ENCODE peak calls at places on chromosomes 5 and 9, in four cellular contexts. Y, Z, P and W are unnamed samples.
A peak's percentile ranks its signal among the peaks of the same experiment; 100 is the strongest.

GRCh38 chr9:33221568-33221884 is 18.4 kb upstream of the SPINK4 start:
- DNase-seq in Y (no peak), Z (no peak), P (no peak), W (no peak)

GRCh38 chr5:119339965-119340364 is 15.9 kb upstream of the TNFAIP8 start:
- DNase-seq in Y (no peak), Z (no peak), P (no peak), W (no peak)

GRCh38 chr5:168295574-168296201 is 4.2 kb downstream of the WWC1 start:
- DNase-seq in Y (peak; percentile 97), Z (no peak), P (no peak), W (no peak)

GRCh38 chr5:127206320-127207113 is 84.1 kb upstream of the MEGF10 start:
- DNase-seq in Y (peak; percentile 63), Z (no peak), P (no peak), W (no peak)

GRCh38 chr5:31385774-31386537 is 145.9 kb downstream of the DROSHA start:
- DNase-seq in Y (no peak), Z (no peak), P (no peak), W (no peak)

GRCh38 chr9:88933607-88934379 is 57.5 kb upstream of the S1PR3 start:
- DNase-seq in Y (no peak), Z (no peak), P (no peak), W (no peak)

GRCh38 chr9:20356392-20357206 is 265.7 kb downstream of the MLLT3 start:
- DNase-seq in Y (peak; percentile 66), Z (peak; percentile 81), P (peak; percentile 82), W (peak; percentile 34)

GRCh38 chr5:151257731-151258715 is 5.0 kb downstream of the GM2A start:
- DNase-seq in Y (no peak), Z (no peak), P (no peak), W (no peak)

GRCh38 chr9:81132318-81132717 is 557.0 kb downstream of the TLE1 start:
- DNase-seq in Y (peak; percentile 44), Z (no peak), P (no peak), W (no peak)

GRCh38 chr5:136374003-136374402 is 8.7 kb upstream of the TRPC7 start:
- DNase-seq in Y (no peak), Z (no peak), P (no peak), W (no peak)

GRCh38 chr5:135953850-135954249 is 933 bp downstream of the LECT2 start:
- DNase-seq in Y (no peak), Z (no peak), P (no peak), W (no peak)

GRCh38 chr5:96528262-96528661 is 95.2 kb upstream of the PCSK1 start:
- DNase-seq in Y (no peak), Z (no peak), P (no peak), W (no peak)

GRCh38 chr9:115170674-115171073 is 52.7 kb upstream of the TNC start:
- DNase-seq in Y (peak; percentile 49), Z (no peak), P (no peak), W (no peak)

DNA sequence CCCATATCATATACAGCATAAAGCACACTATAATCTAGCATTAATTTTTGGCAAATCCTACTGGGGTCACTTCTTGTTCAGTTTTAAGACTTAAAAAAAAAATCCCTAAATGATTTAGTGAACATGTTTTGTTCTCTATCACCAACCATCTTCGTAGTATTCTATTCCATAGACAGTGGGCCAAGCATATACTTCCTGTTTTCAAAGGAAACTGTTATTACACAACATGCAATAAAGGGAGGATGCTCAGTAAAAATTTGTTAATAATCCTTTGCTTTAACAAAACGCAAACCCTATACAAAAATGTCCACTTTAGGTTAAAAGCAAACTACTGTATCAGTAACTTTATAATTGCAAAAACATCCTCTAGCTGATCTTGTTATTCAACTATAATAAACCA is 13.0 kb downstream of the CCNH start:
- DNase-seq in Y (no peak), Z (no peak), P (no peak), W (no peak)
- H3K4me1 ChIP-seq in Y (peaks cover 14% of the 10 kb centered on the region), Z (no peaks in the 10 kb centered on the region), P (no peaks in the 10 kb centered on the region), W (peaks cover 19% of the 10 kb centered on the region)

GRCh38 chr5:112958774-112959088 is 17.9 kb upstream of the DCP2 start:
- DNase-seq in Y (no peak), Z (no peak), P (no peak), W (no peak)

GRCh38 chr5:112957409-112957808 is 19.2 kb upstream of the DCP2 start:
- DNase-seq in Y (no peak), Z (no peak), P (no peak), W (no peak)

GRCh38 chr5:112960861-112961504 is 15.6 kb upstream of the DCP2 start:
- DNase-seq in Y (no peak), Z (no peak), P (no peak), W (no peak)

GRCh38 chr5:112957970-112958773 is 18.4 kb upstream of the DCP2 start:
- DNase-seq in Y (peak; percentile 97), Z (peak; percentile 77), P (peak; percentile 85), W (no peak)

DNA sequence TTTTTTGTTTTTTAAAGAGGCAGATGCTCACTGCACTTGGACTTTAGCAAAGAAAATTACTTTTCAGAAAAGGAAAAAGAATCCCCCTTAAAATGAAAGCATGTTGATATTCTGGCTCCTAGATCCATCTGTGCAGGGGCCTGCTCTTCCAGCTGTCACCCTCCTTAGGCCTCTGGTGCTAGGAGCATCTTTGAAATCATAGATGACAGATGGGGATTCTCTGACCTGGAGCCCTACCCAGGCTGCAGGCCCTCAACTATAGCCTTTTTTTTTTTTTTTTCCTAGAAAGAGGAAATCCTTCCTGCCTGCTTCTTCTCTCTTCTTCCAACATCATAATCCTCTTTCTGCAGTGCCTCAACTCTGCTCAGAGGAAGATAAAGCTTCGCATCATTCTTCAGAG is 16.3 kb upstream of the DCP2 start:
- DNase-seq in Y (no peak), Z (no peak), P (no peak), W (no peak)
- H3K4me1 ChIP-seq in Y (peaks cover 51% of the 10 kb centered on the region), Z (peaks cover 21% of the 10 kb centered on the region), P (peaks cover 39% of the 10 kb centered on the region), W (peaks cover 22% of the 10 kb centered on the region)

DNA sequence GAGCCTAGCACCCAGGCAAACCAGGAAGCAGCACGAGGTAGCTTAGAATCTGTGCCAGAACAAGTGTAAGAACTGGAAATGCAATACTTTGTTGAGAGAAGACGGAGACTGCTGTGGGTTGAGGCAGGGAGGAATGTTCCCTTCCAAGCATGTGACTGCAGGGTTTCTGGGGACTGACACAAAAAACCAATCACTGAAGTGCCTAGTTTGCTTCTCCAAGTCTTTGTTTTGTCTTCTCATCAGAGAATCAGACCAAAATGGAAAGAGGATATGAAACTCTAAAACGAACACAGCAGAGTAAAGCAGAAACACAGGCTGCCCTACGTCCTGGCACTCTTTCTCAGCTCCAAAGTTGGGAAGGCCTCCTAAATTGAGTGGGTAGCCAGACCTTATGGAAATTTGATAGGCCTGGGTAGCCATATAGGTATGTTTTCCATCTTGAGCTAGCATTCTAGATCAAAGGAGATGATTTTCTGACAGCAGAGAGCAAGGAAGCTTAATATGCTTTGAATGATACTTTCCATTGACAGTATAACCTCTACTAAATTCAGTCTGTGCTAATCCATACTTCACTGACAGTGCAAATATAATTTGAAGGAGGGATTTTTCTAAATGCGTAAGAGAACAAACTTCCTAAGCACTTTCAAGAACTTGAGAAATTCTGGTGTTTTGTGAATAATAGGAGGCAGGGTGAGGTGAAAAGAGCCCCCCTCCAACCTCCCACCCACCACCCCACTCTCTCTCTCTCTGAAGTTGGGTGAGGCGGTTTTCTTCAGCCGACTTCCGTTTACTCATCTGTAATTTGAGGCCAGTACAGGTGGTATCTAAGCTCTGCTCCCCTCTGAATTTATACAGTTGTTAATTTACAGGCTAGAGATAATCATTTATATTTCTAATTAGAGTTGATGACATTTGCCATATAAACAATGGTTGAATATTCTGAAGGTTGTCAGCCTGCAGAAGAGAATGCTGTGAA is 5.5 kb downstream of the ADRB2 start:
- DNase-seq in Y (no peak), Z (peak; percentile 66), P (peak; percentile 21), W (no peak)
- H3K4me1 ChIP-seq in Y (peaks cover 16% of the 10 kb centered on the region), Z (peaks cover 8% of the 10 kb centered on the region), P (no peaks in the 10 kb centered on the region), W (peaks cover 54% of the 10 kb centered on the region)

GRCh38 chr9:87570000-87570834 is 72.5 kb downstream of the DAPK1 start:
- DNase-seq in Y (peak; percentile 69), Z (no peak), P (no peak), W (no peak)

GRCh38 chr9:87567566-87567965 is 69.9 kb downstream of the DAPK1 start:
- DNase-seq in Y (peak; percentile 78), Z (no peak), P (no peak), W (no peak)

GRCh38 chr9:87569008-87569908 is 71.6 kb downstream of the DAPK1 start:
- DNase-seq in Y (peak; percentile 48), Z (no peak), P (peak; percentile 45), W (no peak)

GRCh38 chr9:87567047-87567446 is 69.4 kb downstream of the DAPK1 start:
- DNase-seq in Y (no peak), Z (no peak), P (no peak), W (no peak)

GRCh38 chr9:87567988-87568800 is 70.5 kb downstream of the DAPK1 start:
- DNase-seq in Y (no peak), Z (no peak), P (no peak), W (no peak)
- H3K4me1 ChIP-seq in Y (no peaks in the 10 kb centered on the region), Z (peaks cover 93% of the 10 kb centered on the region), P (peaks cover 2% of the 10 kb centered on the region), W (no peaks in the 10 kb centered on the region)

DNA sequence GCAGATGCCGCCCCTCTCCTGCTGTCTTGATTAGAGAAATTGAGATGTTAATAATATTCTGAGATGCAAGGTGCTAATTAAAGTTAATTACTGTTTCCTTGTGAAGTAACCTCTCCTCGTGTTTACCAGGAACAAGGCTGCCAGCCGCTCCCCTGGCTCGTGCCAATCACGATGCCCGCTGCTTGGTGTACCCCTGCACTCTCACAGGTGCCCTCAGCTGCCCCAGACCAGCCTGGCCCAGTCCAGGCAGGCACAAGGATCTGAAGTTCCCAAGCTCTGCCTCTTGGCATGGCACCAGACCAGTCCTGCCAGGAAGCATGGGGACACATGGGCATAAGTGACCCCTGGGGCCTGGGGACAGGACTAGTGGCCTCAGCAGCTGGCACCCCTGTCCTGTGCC is 36.4 kb downstream of the PCDH1 start:
- DNase-seq in Y (peak; percentile 52), Z (no peak), P (no peak), W (no peak)
- H3K4me1 ChIP-seq in Y (peaks cover 6% of the 10 kb centered on the region), Z (no peaks in the 10 kb centered on the region), P (no peaks in the 10 kb centered on the region), W (no peaks in the 10 kb centered on the region)

DNA sequence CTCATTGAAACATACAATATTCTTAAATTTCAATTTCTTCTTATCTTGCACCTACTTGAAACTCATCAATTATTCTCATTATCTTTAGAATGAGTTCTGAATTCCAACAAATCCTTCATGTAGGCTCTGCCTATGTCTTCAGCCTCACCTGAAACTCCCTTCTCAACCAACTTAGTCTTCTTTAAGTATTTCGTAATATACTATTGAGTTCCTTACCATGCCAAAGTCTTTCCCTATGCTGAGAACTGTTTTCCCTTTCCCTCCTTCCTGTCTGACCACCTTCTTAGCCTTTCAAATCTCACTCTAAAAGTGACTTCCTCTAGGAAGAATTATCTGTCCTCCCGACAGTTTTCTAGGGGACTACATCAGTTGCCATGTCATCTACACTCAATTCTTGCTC is 50.9 kb upstream of the ZFAND5 start:
- DNase-seq in Y (no peak), Z (no peak), P (no peak), W (no peak)
- H3K4me1 ChIP-seq in Y (no peaks in the 10 kb centered on the region), Z (no peaks in the 10 kb centered on the region), P (no peaks in the 10 kb centered on the region), W (no peaks in the 10 kb centered on the region)

GRCh38 chr5:177477701-177478477 is 4.5 kb upstream of the DBN1 start:
- DNase-seq in Y (peak; percentile 87), Z (no peak), P (no peak), W (no peak)
- H3K4me1 ChIP-seq in Y (peaks cover 15% of the 10 kb centered on the region), Z (peaks cover 93% of the 10 kb centered on the region), P (no peaks in the 10 kb centered on the region), W (no peaks in the 10 kb centered on the region)